ENCODE peak calls at places on chromosome 22, in seven cellular contexts. One of them, this sample, is unnamed. For H3K36me3, the result is how much of the 10 kb centered on the place peaks cover.

GRCh38 chr22:40348025-40348658 is 1.8 kb downstream of the ADSL start:
- DNase-seq in neural progenitor cell: peak
- DNase-seq in spleen: peak
- DNase-seq in fibroblast of lung: peak
- DNase-seq in PC-9: peak
- DNase-seq in tibial nerve: peak
- DNase-seq in HCT116: peak
- DNase-seq in this sample: no peak

GRCh38 chr22:23772315-23773246 is at the start of gene MMP11:
- DNase-seq in fibroblast of lung: peak
- DNase-seq in PC-9: peak
- DNase-seq in tibial nerve: no peak
- DNase-seq in HCT116: no peak
- DNase-seq in neural progenitor cell: peak
- DNase-seq in spleen: peak
- DNase-seq in this sample: no peak

GRCh38 chr22:23534201-23534850 is 45.8 kb downstream of the IGLL1 start:
- DNase-seq in tibial nerve: no peak
- DNase-seq in neural progenitor cell: no peak
- DNase-seq in PC-9: no peak
- DNase-seq in HCT116: no peak
- DNase-seq in fibroblast of lung: no peak
- DNase-seq in spleen: peak
- DNase-seq in this sample: no peak

GRCh38 chr22:17562906-17563870 is at the start of gene SLC25A18:
- DNase-seq in tibial nerve: no peak
- DNase-seq in PC-9: no peak
- DNase-seq in neural progenitor cell: peak
- DNase-seq in fibroblast of lung: peak
- DNase-seq in HCT116: no peak
- DNase-seq in spleen: peak
- DNase-seq in this sample: no peak

GRCh38 chr22:41021655-41022454 is 70.5 kb upstream of the EP300 start:
- DNase-seq in spleen: peak
- DNase-seq in PC-9: peak
- DNase-seq in HCT116: peak
- DNase-seq in neural progenitor cell: peak
- DNase-seq in fibroblast of lung: peak
- DNase-seq in tibial nerve: peak
- DNase-seq in this sample: peak

GRCh38 chr22:28759861-28760560 is 12.5 kb upstream of the CCDC117 start:
- DNase-seq in PC-9: no peak
- DNase-seq in tibial nerve: no peak
- DNase-seq in neural progenitor cell: peak
- DNase-seq in spleen: peak
- DNase-seq in HCT116: no peak
- DNase-seq in fibroblast of lung: peak
- DNase-seq in this sample: no peak

GRCh38 chr22:28231423-28231822 is 312.4 kb upstream of the PITPNB start:
- DNase-seq in PC-9: no peak
- DNase-seq in spleen: no peak
- DNase-seq in tibial nerve: no peak
- DNase-seq in HCT116: no peak
- DNase-seq in fibroblast of lung: peak
- DNase-seq in neural progenitor cell: peak
- DNase-seq in this sample: no peak

GRCh38 chr22:42296381-42296853 is 26.0 kb upstream of the TCF20 start:
- DNase-seq in fibroblast of lung: no peak
- DNase-seq in spleen: no peak
- DNase-seq in PC-9: no peak
- DNase-seq in neural progenitor cell: no peak
- DNase-seq in HCT116: no peak
- DNase-seq in tibial nerve: no peak
- DNase-seq in this sample: no peak

GRCh38 chr22:22999473-22999872 is 70.8 kb upstream of the GNAZ start:
- DNase-seq in HCT116: no peak
- DNase-seq in PC-9: no peak
- DNase-seq in spleen: no peak
- DNase-seq in tibial nerve: no peak
- DNase-seq in neural progenitor cell: no peak
- DNase-seq in fibroblast of lung: no peak
- DNase-seq in this sample: no peak

GRCh38 chr22:19055801-19056200 is 66.4 kb downstream of the DGCR2 start:
- DNase-seq in fibroblast of lung: no peak
- DNase-seq in neural progenitor cell: no peak
- DNase-seq in PC-9: no peak
- DNase-seq in HCT116: no peak
- DNase-seq in spleen: peak
- DNase-seq in tibial nerve: no peak
- DNase-seq in this sample: no peak

GRCh38 chr22:22787805-22788459 is 99.7 kb upstream of the IGLL5 start:
- DNase-seq in spleen: peak
- DNase-seq in HCT116: peak
- DNase-seq in neural progenitor cell: peak
- DNase-seq in fibroblast of lung: peak
- DNase-seq in PC-9: peak
- DNase-seq in tibial nerve: peak
- DNase-seq in this sample: no peak

GRCh38 chr22:46323126-46323525 is 12.4 kb upstream of the TRMU start:
- DNase-seq in PC-9: no peak
- DNase-seq in neural progenitor cell: no peak
- DNase-seq in spleen: peak
- DNase-seq in tibial nerve: no peak
- DNase-seq in fibroblast of lung: no peak
- DNase-seq in HCT116: no peak
- DNase-seq in this sample: no peak

GRCh38 chr22:46320166-46320710 is 15.3 kb upstream of the TRMU start:
- DNase-seq in spleen: no peak
- DNase-seq in neural progenitor cell: no peak
- DNase-seq in HCT116: no peak
- DNase-seq in PC-9: no peak
- DNase-seq in tibial nerve: no peak
- DNase-seq in fibroblast of lung: no peak
- DNase-seq in this sample: no peak

GRCh38 chr22:46322711-46323110 is 12.8 kb upstream of the TRMU start:
- DNase-seq in neural progenitor cell: no peak
- DNase-seq in fibroblast of lung: no peak
- DNase-seq in spleen: peak
- DNase-seq in HCT116: no peak
- DNase-seq in tibial nerve: no peak
- DNase-seq in PC-9: no peak
- DNase-seq in this sample: no peak

GRCh38 chr22:46320716-46321386 is 14.7 kb upstream of the TRMU start:
- DNase-seq in spleen: no peak
- DNase-seq in neural progenitor cell: no peak
- DNase-seq in tibial nerve: no peak
- DNase-seq in PC-9: no peak
- DNase-seq in HCT116: no peak
- DNase-seq in fibroblast of lung: no peak
- DNase-seq in this sample: no peak

DNA sequence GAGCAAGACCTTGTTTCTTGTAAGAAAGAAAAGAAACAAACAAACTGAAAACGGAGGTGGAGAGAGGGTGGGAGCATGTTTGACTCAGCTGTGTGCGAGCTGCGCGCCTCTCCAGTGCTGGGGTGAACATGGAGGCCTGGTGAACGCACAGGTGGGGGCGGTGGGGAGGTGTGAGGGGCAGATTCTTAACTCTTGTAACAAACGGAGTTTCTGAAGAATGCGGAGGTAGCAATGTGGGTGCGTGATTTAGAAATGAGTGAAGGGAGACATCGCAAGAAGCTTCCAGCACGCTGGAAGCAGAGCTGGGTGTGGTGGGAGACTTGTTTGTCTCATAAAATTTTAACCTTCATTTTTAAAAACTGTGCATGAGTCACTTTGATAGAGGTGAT is 14.1 kb upstream of the TRMU start:
- DNase-seq in PC-9: no peak
- DNase-seq in tibial nerve: no peak
- DNase-seq in fibroblast of lung: no peak
- DNase-seq in HCT116: no peak
- DNase-seq in spleen: no peak
- DNase-seq in neural progenitor cell: no peak
- DNase-seq in this sample: no peak
- H3K36me3 ChIP-seq in PC-9: under half
- H3K36me3 ChIP-seq in tibial nerve: under half
- H3K36me3 ChIP-seq in fibroblast of lung: under half
- H3K36me3 ChIP-seq in HCT116: under half
- H3K36me3 ChIP-seq in spleen: under half
- H3K36me3 ChIP-seq in neural progenitor cell: under half
- H3K36me3 ChIP-seq in this sample: under half

GRCh38 chr22:31097941-31098632 is 9.3 kb downstream of the SELENOM start:
- DNase-seq in spleen: no peak
- DNase-seq in PC-9: no peak
- DNase-seq in HCT116: no peak
- DNase-seq in fibroblast of lung: no peak
- DNase-seq in neural progenitor cell: no peak
- DNase-seq in tibial nerve: no peak
- DNase-seq in this sample: no peak
- H3K36me3 ChIP-seq in spleen: under half
- H3K36me3 ChIP-seq in PC-9: under half
- H3K36me3 ChIP-seq in HCT116: under half
- H3K36me3 ChIP-seq in fibroblast of lung: half or more
- H3K36me3 ChIP-seq in neural progenitor cell: under half
- H3K36me3 ChIP-seq in tibial nerve: half or more
- H3K36me3 ChIP-seq in this sample: under half

GRCh38 chr22:37237371-37238268 is 6.4 kb downstream of the RAC2 start:
- DNase-seq in spleen: peak
- DNase-seq in PC-9: no peak
- DNase-seq in tibial nerve: no peak
- DNase-seq in HCT116: no peak
- DNase-seq in fibroblast of lung: peak
- DNase-seq in neural progenitor cell: no peak
- DNase-seq in this sample: no peak
- H3K36me3 ChIP-seq in spleen: under half
- H3K36me3 ChIP-seq in PC-9: under half
- H3K36me3 ChIP-seq in tibial nerve: under half
- H3K36me3 ChIP-seq in HCT116: under half
- H3K36me3 ChIP-seq in fibroblast of lung: under half
- H3K36me3 ChIP-seq in neural progenitor cell: under half
- H3K36me3 ChIP-seq in this sample: under half

DNA sequence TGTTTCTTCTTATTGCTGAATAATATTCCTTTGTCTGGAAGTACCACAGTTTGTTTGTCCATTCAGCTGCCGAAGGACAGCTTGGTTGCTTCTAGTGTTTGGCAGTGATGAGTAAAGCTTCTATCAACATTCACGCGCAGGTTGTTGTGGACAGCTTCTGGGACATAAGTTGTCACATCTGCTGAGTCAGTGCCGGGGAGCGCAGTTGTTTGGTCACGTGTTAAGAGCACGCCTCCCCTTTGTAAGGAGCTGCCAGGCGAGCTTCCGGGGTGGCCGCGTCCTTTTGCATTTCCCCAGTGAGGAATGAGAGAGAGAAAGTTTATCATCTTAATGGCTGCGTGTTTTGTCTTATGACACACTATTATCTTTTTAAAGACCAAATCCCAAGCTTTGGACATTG is 30.3 kb downstream of the SAMM50 start:
- DNase-seq in HCT116: no peak
- DNase-seq in neural progenitor cell: no peak
- DNase-seq in PC-9: no peak
- DNase-seq in tibial nerve: no peak
- DNase-seq in spleen: no peak
- DNase-seq in fibroblast of lung: no peak
- DNase-seq in this sample: peak
- H3K36me3 ChIP-seq in HCT116: under half
- H3K36me3 ChIP-seq in neural progenitor cell: under half
- H3K36me3 ChIP-seq in PC-9: under half
- H3K36me3 ChIP-seq in tibial nerve: half or more
- H3K36me3 ChIP-seq in spleen: half or more
- H3K36me3 ChIP-seq in fibroblast of lung: under half
- H3K36me3 ChIP-seq in this sample: under half

DNA sequence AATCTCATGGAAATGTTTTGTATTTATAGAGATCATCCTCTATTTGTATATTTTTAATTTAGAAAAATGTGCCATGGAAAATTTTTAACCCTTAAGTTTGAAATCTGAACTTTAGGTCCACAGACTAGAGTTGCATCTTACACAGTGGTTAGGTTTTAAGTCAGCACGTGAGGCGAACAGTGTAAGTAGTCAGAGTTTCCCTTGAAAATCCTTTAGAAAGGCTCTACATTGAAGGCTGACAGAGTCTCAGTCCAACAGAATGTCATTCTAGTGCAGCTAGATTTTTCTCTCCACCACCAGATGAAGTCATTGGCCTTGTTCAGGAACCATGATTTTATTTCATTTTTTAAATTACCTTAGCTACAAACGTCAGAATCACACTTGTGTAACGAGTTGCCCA is 18.7 kb downstream of the HMGXB4 start:
- DNase-seq in PC-9: no peak
- DNase-seq in spleen: no peak
- DNase-seq in HCT116: no peak
- DNase-seq in fibroblast of lung: no peak
- DNase-seq in tibial nerve: no peak
- DNase-seq in neural progenitor cell: no peak
- DNase-seq in this sample: no peak
- H3K36me3 ChIP-seq in PC-9: under half
- H3K36me3 ChIP-seq in spleen: under half
- H3K36me3 ChIP-seq in HCT116: under half
- H3K36me3 ChIP-seq in fibroblast of lung: under half
- H3K36me3 ChIP-seq in tibial nerve: half or more
- H3K36me3 ChIP-seq in neural progenitor cell: under half
- H3K36me3 ChIP-seq in this sample: under half

GRCh38 chr22:50568626-50569025 is 5.9 kb upstream of the SYCE3 start:
- DNase-seq in PC-9: no peak
- DNase-seq in tibial nerve: no peak
- DNase-seq in spleen: no peak
- DNase-seq in neural progenitor cell: no peak
- DNase-seq in fibroblast of lung: no peak
- DNase-seq in HCT116: no peak
- DNase-seq in this sample: no peak
- H3K36me3 ChIP-seq in PC-9: under half
- H3K36me3 ChIP-seq in tibial nerve: half or more
- H3K36me3 ChIP-seq in spleen: under half
- H3K36me3 ChIP-seq in neural progenitor cell: under half
- H3K36me3 ChIP-seq in fibroblast of lung: under half
- H3K36me3 ChIP-seq in HCT116: under half
- H3K36me3 ChIP-seq in this sample: under half

This sample was measured in breast epithelium.